ENCODE peak calls at places on chromosome 21, in seven cellular contexts. Y is AG08395, X is nephron progenitor cell, S is caudate nucleus, O is cortex of kidney, T is GM12865, I is type B pancreatic cell. M is an unnamed sample.

GRCh38 chr21:41523175-41523574 is 15.2 kb upstream of the TMPRSS2 start:
- DNase-seq in T (no peak), Y (no peak), X (no peak), S (no peak), I (no peak), O (no peak), M (no peak)

GRCh38 chr21:33981341-33982101 is 65.9 kb upstream of the ATP5PO start:
- DNase-seq in I (no peak), T (no peak), Y (no peak), X (no peak), O (no peak), S (no peak), M (no peak)

GRCh38 chr21:45294509-45295291 is 7.0 kb upstream of the POFUT2 start:
- DNase-seq in I (peak; percentile 75), S (no peak), Y (peak; percentile 94), T (no peak), X (peak; percentile 66), O (no peak), M (no peak)

GRCh38 chr21:45818904-45819285 is 162.7 kb upstream of the COL6A1 start:
- DNase-seq in O (no peak), T (peak; percentile 72), I (no peak), S (no peak), Y (peak; percentile 74), X (no peak), M (peak; percentile 64)

GRCh38 chr21:37159053-37159776 is 86.2 kb downstream of the TTC3 start:
- DNase-seq in X (no peak), O (no peak), T (peak; percentile 75), S (no peak), I (no peak), Y (no peak), M (no peak)

GRCh38 chr21:25350056-25350455 is 257.2 kb downstream of the MRPL39 start:
- DNase-seq in O (no peak), I (no peak), T (peak; percentile 46), S (no peak), X (peak; percentile 28), Y (peak; percentile 48), M (no peak)

GRCh38 chr21:34042735-34043134 is 30.6 kb upstream of the MRPS6 start:
- DNase-seq in X (no peak), I (no peak), O (no peak), T (no peak), S (no peak), Y (no peak), M (no peak)

GRCh38 chr21:34807146-34807880 is 138.5 kb downstream of the CLIC6 start:
- DNase-seq in T (peak; percentile 65), X (no peak), I (no peak), O (no peak), S (no peak), Y (peak; percentile 85), M (peak; percentile 27)

GRCh38 chr21:45494851-45495680 is 47.2 kb downstream of the SLC19A1 start:
- DNase-seq in S (no peak), T (no peak), I (no peak), X (no peak), O (no peak), Y (no peak), M (no peak)

GRCh38 chr21:22263890-22264289 is 1265.7 kb downstream of the NCAM2 start:
- DNase-seq in S (no peak), T (no peak), O (no peak), X (no peak), Y (no peak), I (no peak), M (no peak)

GRCh38 chr21:26842300-26842699 is 2.9 kb downstream of the ADAMTS1 start:
- DNase-seq in X (no peak), Y (peak; percentile 22), T (no peak), O (no peak), S (no peak), I (no peak), M (no peak)

GRCh38 chr21:36549470-36549869 is 69.5 kb upstream of the CLDN14 start:
- DNase-seq in O (no peak), I (peak; percentile 58), S (no peak), X (no peak), Y (no peak), T (no peak), M (no peak)

GRCh38 chr21:37712204-37712934 is 203.9 kb downstream of the KCNJ6 start:
- DNase-seq in O (no peak), Y (peak; percentile 86), S (no peak), I (no peak), X (peak; percentile 78), T (peak; percentile 75), M (no peak)

GRCh38 chr21:46060596-46061061 is 37.3 kb upstream of the COL6A2 start:
- DNase-seq in I (no peak), X (no peak), S (no peak), Y (peak; percentile 93), T (peak; percentile 12), O (no peak), M (no peak)

GRCh38 chr21:41480086-41480690 is 27.8 kb downstream of the TMPRSS2 start:
- DNase-seq in I (no peak), T (no peak), X (no peak), O (no peak), S (no peak), Y (no peak), M (no peak)

M was measured in CD4-positive, alpha-beta memory T cell.